ENCODE peak calls at places on chromosomes 7 and 10, in nine cellular contexts. A, D, K, S, C, G, U, V and O are unnamed samples.

GRCh38 chr7:112887976-112888375 is 97.8 kb upstream of the TMEM168 start:
- DNase-seq in D (no peak), C (no peak), U (no peak), S (no peak), A (no peak), V (no peak), G (no peak), K (no peak), O (no peak)

GRCh38 chr7:24668922-24669635 is 88.2 kb downstream of the GSDME start:
- DNase-seq in C (no peak), V (peak; percentile 31), D (no peak), K (no peak), S (no peak), G (no peak), A (no peak), U (peak; percentile 32), O (peak; percentile 38)

GRCh38 chr10:89431977-89432376 is 17.6 kb downstream of the IFIT5 start:
- DNase-seq in U (peak; percentile 21), A (no peak), V (peak; percentile 72), D (no peak), G (no peak), K (peak; percentile 81), S (no peak), C (no peak), O (peak; percentile 95)

GRCh38 chr7:132092106-132092505 is 484.2 kb downstream of the PLXNA4 start:
- DNase-seq in C (no peak), G (no peak), D (no peak), K (no peak), V (no peak), A (no peak), U (no peak), S (no peak), O (no peak)

GRCh38 chr7:149156898-149157297 is 9.6 kb downstream of the ZNF398 start:
- DNase-seq in K (no peak), A (no peak), V (no peak), D (no peak), S (no peak), G (no peak), U (no peak), C (no peak), O (no peak)

GRCh38 chr7:95687759-95688343 is 84.5 kb upstream of the DYNC1I1 start:
- DNase-seq in G (no peak), C (no peak), D (no peak), A (no peak), V (peak; percentile 65), U (peak; percentile 71), S (no peak), K (peak; percentile 30), O (peak; percentile 72)

GRCh38 chr10:102540023-102540422 is 36.3 kb downstream of the SUFU start:
- DNase-seq in K (peak; percentile 10), A (no peak), U (peak; percentile 27), S (no peak), G (no peak), C (no peak), V (peak; percentile 42), D (no peak), O (peak; percentile 48)

GRCh38 chr10:20893297-20893696 is 3.8 kb downstream of the NEBL start:
- DNase-seq in D (no peak), G (no peak), U (no peak), A (no peak), S (no peak), C (no peak), K (no peak), V (no peak), O (no peak)

GRCh38 chr7:151087247-151088018 is 1.2 kb downstream of the AGAP3 start:
- DNase-seq in V (peak; percentile 69), C (peak; percentile 73), A (no peak), G (no peak), D (no peak), U (peak; percentile 53), S (peak; percentile 26), K (peak; percentile 44), O (peak; percentile 50)

GRCh38 chr7:139490130-139490529 is 6.7 kb upstream of the KLRG2 start:
- DNase-seq in G (no peak), K (no peak), U (no peak), A (no peak), V (no peak), D (no peak), S (peak; percentile 9), C (no peak), O (peak; percentile 20)

GRCh38 chr7:75951506-75951905 is 36.6 kb downstream of the POR start:
- DNase-seq in G (peak; percentile 82), D (no peak), A (no peak), K (no peak), S (peak; percentile 16), U (peak; percentile 44), C (no peak), V (peak; percentile 83), O (peak; percentile 85)

GRCh38 chr10:26468691-26469090 is 30.6 kb downstream of the APBB1IP start:
- DNase-seq in A (no peak), S (no peak), K (no peak), G (no peak), U (no peak), C (no peak), D (no peak), V (no peak), O (no peak)

GRCh38 chr10:31359979-31360378 is 41.0 kb downstream of the ZEB1 start:
- DNase-seq in C (no peak), V (peak; percentile 34), S (no peak), U (peak; percentile 32), G (no peak), K (no peak), A (no peak), D (no peak), O (peak; percentile 27)

GRCh38 chr7:1670894-1671875 is 1.1 kb downstream of the ELFN1 start:
- DNase-seq in V (no peak), K (no peak), G (no peak), C (no peak), D (peak; percentile 58), A (no peak), U (no peak), S (no peak), O (no peak)
- H3K4me3 ChIP-seq in V (no peak overlapping the region), K (no peak overlapping the region), G (no peak overlapping the region), C (peak overlapping the region; percentile 41), D (peak overlapping the region; percentile 60), A (peak overlapping the region; percentile 48), U (peak overlapping the region; percentile 55), S (no peak overlapping the region), O (no peak overlapping the region)

GRCh38 chr10:84114088-84114667 is 25.1 kb upstream of the GHITM start:
- DNase-seq in C (no peak), U (peak; percentile 14), S (no peak), G (no peak), D (no peak), A (no peak), K (no peak), V (no peak), O (peak; percentile 18)
- TF ChIP-seq CTCF in C (peak; percentile 35), U (peak; percentile 23), S (no peak), G (no peak), D (no peak), A (no peak), K (peak; percentile 25), V (peak; percentile 16), O (peak; percentile 38)

DNA sequence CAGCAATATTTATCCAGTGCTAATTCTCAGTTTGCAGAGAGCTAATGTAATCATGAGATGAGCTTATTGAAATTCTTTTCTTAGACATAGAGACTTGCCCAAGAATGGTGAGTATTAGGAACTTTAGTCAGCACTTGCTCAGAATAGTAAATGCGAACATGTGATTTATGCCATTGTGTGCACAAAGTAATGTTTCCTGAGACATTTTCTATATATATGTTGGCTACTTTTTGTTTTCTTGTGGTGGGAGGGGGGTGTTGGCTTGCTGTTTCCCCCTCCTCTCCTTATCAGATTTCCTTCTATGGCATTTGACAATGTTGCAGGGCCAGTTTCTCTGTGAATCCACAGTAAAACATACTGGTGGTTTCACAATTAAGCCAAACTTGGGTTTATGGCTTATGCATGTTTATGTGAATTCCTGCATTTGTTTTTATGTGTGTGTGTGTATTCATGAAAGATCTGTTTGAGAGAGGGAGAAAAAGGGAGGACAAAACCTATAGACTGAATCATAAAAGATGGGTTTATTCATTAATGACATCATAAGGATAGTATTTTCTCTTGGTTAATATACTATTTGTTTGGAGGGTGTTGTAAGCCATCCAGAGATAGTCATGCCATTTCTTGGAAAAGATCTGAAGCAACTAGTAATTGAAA is 36.3 kb downstream of the ARID5B start:
- DNase-seq in G (no peak), V (peak; percentile 51), K (peak; percentile 46), C (no peak), D (no peak), A (no peak), S (no peak), U (no peak), O (peak; percentile 67)
- H3K4me3 ChIP-seq in G (no peak overlapping the region), V (no peak overlapping the region), K (no peak overlapping the region), C (no peak overlapping the region), D (no peak overlapping the region), A (no peak overlapping the region), S (no peak overlapping the region), U (no peak overlapping the region), O (no peak overlapping the region)

GRCh38 chr10:50992356-50992866 is 81.9 kb upstream of the PRKG1 start:
- DNase-seq in K (no peak), S (no peak), V (peak; percentile 48), D (peak; percentile 74), A (no peak), C (no peak), U (no peak), G (no peak), O (peak; percentile 44)

GRCh38 chr10:50990568-50991495 is 83.5 kb upstream of the PRKG1 start:
- DNase-seq in A (no peak), S (no peak), C (peak; percentile 49), K (peak; percentile 73), D (peak; percentile 84), G (no peak), V (peak; percentile 92), U (no peak), O (peak; percentile 94)

GRCh38 chr10:50993817-50994251 is 80.5 kb upstream of the PRKG1 start:
- DNase-seq in C (no peak), V (peak; percentile 88), A (no peak), G (no peak), D (peak; percentile 78), S (no peak), U (no peak), K (no peak), O (peak; percentile 86)

GRCh38 chr10:50992972-50993766 is 81.1 kb upstream of the PRKG1 start:
- DNase-seq in G (no peak), A (no peak), U (no peak), K (no peak), D (no peak), C (peak; percentile 34), V (peak; percentile 87), S (no peak), O (peak; percentile 80)

DNA sequence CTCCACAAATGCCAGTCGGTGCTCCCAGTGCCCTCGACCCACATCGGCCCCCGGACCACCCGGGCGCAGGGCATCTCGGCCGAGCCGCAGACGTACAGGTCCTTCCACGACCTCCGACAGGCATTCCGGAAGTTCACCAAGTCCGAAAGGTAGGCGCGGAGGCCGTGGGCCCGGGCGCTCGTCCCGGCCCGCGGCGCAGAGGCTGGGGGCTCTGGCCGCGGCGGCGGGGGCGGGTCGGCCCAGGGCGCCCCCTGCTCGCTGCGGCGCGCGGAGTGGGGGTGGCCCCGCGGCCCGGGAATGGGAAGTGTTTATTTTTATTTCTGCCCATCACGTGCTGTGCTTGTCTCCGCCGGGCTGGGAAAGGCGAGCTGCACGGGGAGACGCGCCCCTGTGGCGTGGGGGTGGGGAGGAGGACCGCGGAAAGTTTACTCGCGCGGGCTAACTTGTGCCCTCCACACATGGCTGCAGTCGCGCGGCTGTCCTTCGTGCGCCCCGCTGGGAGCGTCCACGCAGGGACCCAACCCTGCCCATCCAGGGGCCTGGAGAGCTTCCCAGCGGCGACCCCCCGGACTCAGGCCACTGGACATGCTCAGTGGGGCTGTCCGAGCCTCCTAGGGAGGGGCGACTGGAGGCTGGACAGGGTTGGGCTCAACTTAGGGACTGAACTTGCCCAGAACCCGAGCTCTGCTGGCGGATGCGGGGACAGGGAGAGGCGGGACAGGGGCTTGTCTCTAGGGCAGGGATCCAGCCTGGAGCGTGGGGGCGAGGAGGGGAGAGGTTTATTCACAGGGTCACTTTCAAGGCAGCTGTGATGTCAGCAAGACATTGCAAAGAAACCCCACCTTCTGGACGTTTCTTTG is 82.6 kb upstream of the PRKG1 start:
- DNase-seq in V (peak; percentile 81), U (no peak), A (no peak), D (peak; percentile 87), S (no peak), G (no peak), K (no peak), C (peak; percentile 71), O (peak; percentile 60)
- TF ChIP-seq CTCF in V (no peak), U (no peak), A (no peak), D (no peak), S (no peak), G (no peak), K (no peak), C (no peak), O (no peak)